ENCODE peak calls at places on chromosome 20, in four cellular contexts. Z, P, D and H are unnamed samples.
A peak's percentile ranks its signal among the peaks of the same experiment; 100 is the strongest.

GRCh38 chr20:17943343-17943742 is 25.3 kb downstream of the SNX5 start:
- DNase-seq in D (no peak), Z (no peak), P (no peak), H (no peak)

GRCh38 chr20:59574308-59574707 is 30.0 kb upstream of the PHACTR3 start:
- DNase-seq in D (no peak), Z (no peak), P (no peak), H (no peak)

GRCh38 chr20:59822291-59823029 is 111.0 kb downstream of the SYCP2 start:
- DNase-seq in Z (no peak), P (no peak), D (no peak), H (no peak)

GRCh38 chr20:8805737-8806442 is 263.0 kb upstream of the PLCB4 start:
- DNase-seq in P (no peak), Z (no peak), D (no peak), H (no peak)

GRCh38 chr20:59992531-59992930 is 34.3 kb downstream of the CDH26 start:
- DNase-seq in D (no peak), Z (no peak), P (no peak), H (no peak)

GRCh38 chr20:62684986-62685385 is 23.6 kb upstream of the NTSR1 start:
- DNase-seq in D (no peak), P (no peak), Z (no peak), H (peak; percentile 39)

GRCh38 chr20:3077618-3078134 is 6.3 kb downstream of the OXT start:
- DNase-seq in P (no peak), Z (no peak), D (no peak), H (no peak)

GRCh38 chr20:2244993-2245392 is 50.8 kb upstream of the TGM3 start:
- DNase-seq in Z (no peak), P (no peak), D (no peak), H (no peak)

GRCh38 chr20:40314278-40314677 is 374.8 kb downstream of the MAFB start:
- DNase-seq in Z (no peak), D (no peak), P (no peak), H (no peak)

GRCh38 chr20:22430154-22430745 is 154.1 kb downstream of the FOXA2 start:
- DNase-seq in D (no peak), Z (no peak), P (no peak), H (no peak)

GRCh38 chr20:46010491-46011405 is 2.0 kb downstream of the MMP9 start:
- DNase-seq in P (no peak), Z (no peak), D (no peak), H (no peak)

GRCh38 chr20:62652051-62652893 is 10.0 kb downstream of the SLCO4A1 start:
- DNase-seq in P (peak; percentile 93), D (peak; percentile 94), Z (peak; percentile 94), H (peak; percentile 93)

GRCh38 chr20:47327711-47328110 is 28.8 kb downstream of the ZMYND8 start:
- DNase-seq in D (no peak), Z (no peak), P (no peak), H (no peak)

GRCh38 chr20:10332656-10333421 is 101.2 kb downstream of the MKKS start:
- DNase-seq in D (no peak), Z (no peak), P (no peak), H (no peak)

GRCh38 chr20:13794667-13795066 is 9.8 kb downstream of the NDUFAF5 start:
- DNase-seq in Z (no peak), P (no peak), D (no peak), H (no peak)

GRCh38 chr20:38863024-38863851 is 57.7 kb downstream of the PPP1R16B start:
- DNase-seq in Z (peak; percentile 44), D (no peak), P (no peak), H (no peak)

GRCh38 chr20:58327211-58327610 is 17.7 kb downstream of the RAB22A start:
- DNase-seq in Z (no peak), D (no peak), P (peak; percentile 60), H (peak; percentile 12)

GRCh38 chr20:19887566-19888268 is 129.4 kb upstream of the NAA20 start:
- DNase-seq in P (no peak), Z (no peak), D (no peak), H (no peak)

GRCh38 chr20:1086273-1087213 is 31.9 kb upstream of the PSMF1 start:
- DNase-seq in P (no peak), Z (no peak), D (no peak), H (no peak)

GRCh38 chr20:44211177-44212039 is 837 bp upstream of the OSER1 start:
- DNase-seq in D (no peak), Z (peak; percentile 23), P (no peak), H (peak; percentile 23)

DNA sequence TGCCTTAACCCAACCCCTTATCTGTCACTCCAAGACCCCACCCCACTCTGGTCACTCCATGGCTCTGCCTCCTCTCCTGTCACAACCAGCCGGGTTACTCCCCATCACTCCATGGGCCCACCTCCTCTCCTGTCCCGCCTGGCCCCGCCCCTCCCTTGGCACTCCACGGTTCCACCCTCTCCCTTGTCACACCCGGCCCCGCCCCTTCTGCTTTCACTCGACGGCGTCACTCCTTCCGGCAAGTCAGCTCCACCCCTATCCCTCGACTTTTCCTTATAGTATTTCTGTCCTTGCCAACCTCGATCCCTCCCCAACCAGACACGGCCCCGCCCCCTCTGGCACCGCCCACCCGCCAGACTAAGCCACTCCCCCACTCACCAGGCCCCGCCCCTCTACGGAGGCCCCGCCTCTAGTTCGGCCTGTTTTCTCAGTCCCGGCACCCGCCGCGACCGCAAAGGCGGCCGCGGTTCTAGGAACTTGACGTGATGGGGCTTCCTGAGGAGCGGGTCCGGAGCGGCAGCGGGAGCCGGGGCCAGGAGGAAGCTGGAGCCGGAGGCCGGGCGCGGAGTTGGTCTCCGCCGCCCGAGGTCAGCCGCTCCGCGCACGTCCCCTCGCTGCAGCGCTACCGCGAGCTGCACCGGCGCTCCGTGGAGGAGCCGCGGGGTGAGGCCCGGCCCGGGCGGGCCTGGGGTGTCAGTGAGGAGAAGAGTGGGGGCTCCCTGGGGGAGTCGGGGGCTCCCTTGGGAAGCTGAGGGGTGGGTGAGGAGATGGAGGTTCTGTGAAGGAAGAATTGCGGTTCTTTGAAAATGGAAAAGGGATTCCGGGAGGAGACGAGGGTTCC is at the start of gene ACSS2:
- DNase-seq in Z (peak; percentile 100), D (peak; percentile 100), P (peak; percentile 98), H (peak; percentile 100)
- TF ChIP-seq POLR2A in Z (peak; percentile 93), D (peak; percentile 94), P (peak; percentile 77), H (peak; percentile 51)

GRCh38 chr20:49028684-49029083 is 17.4 kb upstream of the CSE1L start:
- DNase-seq in D (no peak), P (no peak), Z (no peak), H (no peak)
- TF ChIP-seq CTCF in D (peak; percentile 35), P (no peak), Z (no peak), H (no peak)

GRCh38 chr20:50277064-50277415 is 86.4 kb downstream of the CEBPB start:
- DNase-seq in P (no peak), Z (no peak), D (peak; percentile 24), H (peak; percentile 54)
- H3K27ac ChIP-seq in P (no peak overlapping the region), Z (no peak overlapping the region), D (peak overlapping the region; percentile 84), H (peak overlapping the region; percentile 97)

DNA sequence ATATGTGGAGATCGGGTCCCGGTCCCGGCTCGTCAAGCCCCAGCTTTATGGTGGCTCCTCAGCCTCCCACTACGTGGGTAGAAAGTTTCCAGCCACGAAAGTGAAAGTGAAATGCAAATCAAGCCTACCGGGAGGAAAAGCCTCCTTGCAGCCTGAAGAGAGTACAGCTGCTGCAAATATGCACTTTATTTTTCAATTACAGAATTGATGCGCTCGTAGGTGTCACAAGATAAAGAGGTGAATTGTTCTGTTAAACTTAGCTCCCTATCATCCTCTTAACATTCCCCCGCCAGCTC is 379 bp upstream of the PCNA start:
- DNase-seq in Z (no peak), P (no peak), D (no peak), H (no peak)
- TF ChIP-seq POLR2A in Z (no peak), P (no peak), D (no peak), H (no peak)

GRCh38 chr20:52746768-52747167 is 225.4 kb upstream of the TSHZ2 start:
- DNase-seq in D (no peak), Z (no peak), P (no peak), H (no peak)

GRCh38 chr20:52749020-52749419 is 223.1 kb upstream of the TSHZ2 start:
- DNase-seq in P (no peak), D (no peak), Z (no peak), H (no peak)

GRCh38 chr20:52746190-52746589 is 226.0 kb upstream of the TSHZ2 start:
- DNase-seq in D (no peak), Z (no peak), P (no peak), H (no peak)

GRCh38 chr20:52748235-52748950 is 223.8 kb upstream of the TSHZ2 start:
- DNase-seq in D (no peak), P (peak; percentile 54), Z (no peak), H (no peak)

DNA sequence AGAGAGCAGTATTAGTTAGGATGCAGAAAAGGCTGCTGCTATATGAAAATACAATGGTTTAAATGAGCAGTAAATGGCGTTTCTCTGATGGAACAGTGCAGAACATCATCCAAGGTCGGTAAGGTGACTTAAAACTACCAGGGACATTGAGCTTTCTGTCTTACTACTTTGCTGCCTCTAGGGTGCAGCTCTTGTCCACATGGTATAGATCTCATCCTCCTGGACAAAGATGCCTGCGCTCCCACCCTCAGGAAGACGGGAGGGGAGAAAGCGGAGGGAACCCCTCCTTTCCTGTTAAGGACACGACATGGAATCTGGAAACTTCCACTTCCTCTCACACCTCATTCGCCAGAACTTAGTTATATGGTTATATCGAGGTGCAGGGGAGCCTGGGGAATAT is 224.4 kb upstream of the TSHZ2 start:
- DNase-seq in D (no peak), Z (no peak), P (no peak), H (no peak)
- TF ChIP-seq CTCF in D (peak; percentile 42), Z (no peak), P (peak; percentile 36), H (no peak)

GRCh38 chr20:54134445-54135220 is 39.2 kb downstream of the CYP24A1 start:
- DNase-seq in D (no peak), P (no peak), Z (no peak), H (no peak)
- H3K27ac ChIP-seq in D (no peak overlapping the region), P (no peak overlapping the region), Z (no peak overlapping the region), H (no peak overlapping the region)

GRCh38 chr20:36824142-36824940 is 50.8 kb upstream of the DSN1 start:
- DNase-seq in Z (no peak), D (no peak), P (no peak), H (peak; percentile 67)
- TF ChIP-seq POLR2A in Z (no peak), D (no peak), P (no peak), H (no peak)

GRCh38 chr20:53296451-53297153 is 297.0 kb downstream of the ZNF217 start:
- DNase-seq in Z (no peak), D (no peak), P (no peak), H (no peak)

GRCh38 chr20:53292347-53292746 is 301.3 kb downstream of the ZNF217 start:
- DNase-seq in D (no peak), Z (no peak), P (no peak), H (no peak)

GRCh38 chr20:53287357-53288042 is 306.1 kb downstream of the ZNF217 start:
- DNase-seq in P (no peak), D (no peak), Z (no peak), H (no peak)

GRCh38 chr20:53294804-53295203 is 298.8 kb downstream of the ZNF217 start:
- DNase-seq in D (no peak), Z (no peak), P (no peak), H (no peak)

GRCh38 chr20:53291548-53291947 is 302.1 kb downstream of the ZNF217 start:
- DNase-seq in Z (no peak), P (no peak), D (no peak), H (no peak)
- TF ChIP-seq CTCF in Z (peak; percentile 9), P (no peak), D (no peak), H (no peak)

GRCh38 chr20:50089140-50089786 is 23.7 kb downstream of the UBE2V1 start:
- DNase-seq in Z (no peak), D (no peak), P (no peak), H (no peak)
- H3K27ac ChIP-seq in Z (no peak overlapping the region), D (no peak overlapping the region), P (no peak overlapping the region), H (no peak overlapping the region)